ENCODE peak calls at places on chromosomes 5 and 9, in ten cellular contexts. M is A549; A is AG04450; H is AG04449; F is HepG2; Z is uterus; K is fibroblast of the aortic adventitia; Q is heart right ventricle; J is cardiac fibroblast; X is naive thymus-derived CD4-positive, alpha-beta T cell. P is an unnamed sample.
A peak's percentile ranks its signal among the peaks of the same experiment; 100 is the strongest.

GRCh38 chr9:115730845-115731244 is 422.7 kb upstream of the PAPPA start:
- DNase-seq in K (peak; percentile 18), M (no peak), Q (no peak), H (no peak), Z (no peak), J (peak; percentile 25), F (no peak), X (no peak), A (no peak), P (no peak)

GRCh38 chr9:26296910-26297309 is 595.7 kb downstream of the CAAP1 start:
- DNase-seq in F (no peak), M (no peak), A (no peak), X (no peak), Q (no peak), H (no peak), J (peak; percentile 66), K (peak; percentile 39), Z (no peak), P (no peak)

GRCh38 chr5:93681432-93681831 is 60.0 kb downstream of the POU5F2 start:
- DNase-seq in H (no peak), J (peak; percentile 28), Z (no peak), A (no peak), X (no peak), M (no peak), K (no peak), F (no peak), Q (no peak), P (no peak)

GRCh38 chr5:124342027-124342471 is 404.4 kb downstream of the ZNF608 start:
- DNase-seq in Q (no peak), F (no peak), Z (peak; percentile 36), A (no peak), M (no peak), X (no peak), J (peak; percentile 19), H (peak; percentile 23), K (peak; percentile 91), P (no peak)

GRCh38 chr5:120372899-120373298 is 91.2 kb upstream of the PRR16 start:
- DNase-seq in K (no peak), F (no peak), Z (no peak), M (no peak), X (no peak), H (no peak), J (peak; percentile 40), A (no peak), Q (no peak), P (no peak)

GRCh38 chr5:39114155-39114554 is 40.0 kb upstream of the RICTOR start:
- DNase-seq in X (no peak), F (no peak), J (no peak), Z (no peak), Q (no peak), H (no peak), K (no peak), A (no peak), M (no peak), P (no peak)

GRCh38 chr5:53253421-53253871 is 143.9 kb upstream of the MOCS2 start:
- DNase-seq in X (no peak), A (peak; percentile 61), Q (no peak), M (no peak), Z (no peak), J (peak; percentile 38), K (peak; percentile 90), F (no peak), H (peak; percentile 55), P (no peak)

GRCh38 chr5:128380324-128380723 is 157.7 kb downstream of the FBN2 start:
- DNase-seq in H (no peak), Z (no peak), F (no peak), Q (no peak), K (no peak), A (no peak), M (no peak), X (no peak), J (no peak), P (no peak)

GRCh38 chr9:38662763-38663593 is 42.6 kb upstream of the ANKRD18A start:
- DNase-seq in M (no peak), Z (no peak), H (no peak), Q (no peak), J (peak; percentile 39), A (no peak), K (peak; percentile 45), F (no peak), X (no peak), P (no peak)

GRCh38 chr9:83238871-83239624 is 176.1 kb upstream of the RASEF start:
- DNase-seq in J (peak; percentile 60), H (no peak), A (no peak), Z (no peak), X (no peak), Q (no peak), F (peak; percentile 25), M (no peak), K (peak; percentile 35), P (no peak)

GRCh38 chr5:141223112-141223783 is at the start of gene PCDHB14:
- DNase-seq in Q (no peak), M (no peak), K (peak; percentile 30), H (no peak), X (no peak), J (peak; percentile 39), A (no peak), F (peak; percentile 45), Z (no peak), P (no peak)

GRCh38 chr9:108074900-108075299 is 585.3 kb upstream of the KLF4 start:
- DNase-seq in K (no peak), M (no peak), A (no peak), X (no peak), F (no peak), Z (no peak), J (no peak), H (no peak), Q (no peak), P (no peak)

GRCh38 chr9:136110082-136111061 is 8.3 kb downstream of the TMEM250 start:
- DNase-seq in F (no peak), M (no peak), H (no peak), X (peak; percentile 29), J (no peak), Z (no peak), A (no peak), Q (peak; percentile 44), K (peak; percentile 23), P (no peak)
- H3K4me3 ChIP-seq in F (no peak overlapping the region), M (peak overlapping the region; percentile 35), H (peak overlapping the region; percentile 34), X (peak overlapping the region; percentile 69), J (peak overlapping the region; percentile 5), Z (peak overlapping the region; percentile 8), A (peak overlapping the region; percentile 36), Q (peak overlapping the region; percentile 51), K (peak overlapping the region; percentile 26), P (peak overlapping the region; percentile 10)

DNA sequence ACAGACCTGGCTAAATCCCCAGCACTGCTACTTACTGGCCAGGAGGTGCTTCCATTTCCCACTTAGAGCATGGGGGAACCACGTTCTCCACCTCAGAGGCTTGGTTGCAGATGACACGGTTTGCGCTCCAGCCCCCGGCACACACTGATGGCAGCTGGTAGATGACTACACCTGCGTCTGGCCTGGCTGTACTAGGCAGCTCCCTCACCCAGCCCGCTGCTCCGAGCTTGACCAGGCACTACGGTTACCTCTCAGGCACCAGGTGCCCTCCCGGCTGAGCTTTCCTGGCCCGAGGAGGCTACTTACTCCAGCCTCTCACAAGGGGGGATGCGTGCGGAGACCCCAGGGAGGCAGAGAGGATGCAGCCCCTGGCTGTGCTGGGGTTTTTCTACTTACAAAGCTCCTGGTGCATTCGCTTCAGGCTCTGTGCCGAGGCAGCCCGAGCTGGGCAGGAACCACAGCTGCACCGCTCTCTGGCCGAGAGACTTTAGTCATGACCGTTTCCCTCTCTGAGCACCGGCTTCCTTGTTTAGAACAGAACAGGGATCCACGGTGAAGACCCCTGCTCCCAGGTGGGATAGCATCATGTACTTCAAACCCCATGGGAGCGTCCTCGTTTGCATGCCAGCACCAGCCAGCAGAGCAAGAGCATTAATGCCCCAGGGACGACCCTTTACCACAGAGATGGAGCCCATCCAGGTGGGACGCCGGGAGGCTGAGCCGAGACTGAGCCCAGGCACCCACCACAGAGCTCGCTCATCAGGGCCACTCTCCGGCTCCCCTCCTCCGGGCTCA is 7.6 kb upstream of the GBGT1 start:
- DNase-seq in Z (no peak), K (no peak), X (no peak), Q (no peak), F (no peak), M (no peak), A (no peak), H (no peak), J (no peak), P (no peak)
- H3K4me3 ChIP-seq in Z (no peak overlapping the region), K (no peak overlapping the region), X (no peak overlapping the region), Q (no peak overlapping the region), F (no peak overlapping the region), M (no peak overlapping the region), A (no peak overlapping the region), H (no peak overlapping the region), J (no peak overlapping the region), P (no peak overlapping the region)

GRCh38 chr5:14337603-14338002 is 194.5 kb downstream of the TRIO start:
- DNase-seq in J (no peak), F (no peak), M (no peak), A (no peak), H (no peak), K (no peak), X (no peak), Q (no peak), Z (no peak), P (no peak)

GRCh38 chr5:14341571-14342225 is 198.6 kb downstream of the TRIO start:
- DNase-seq in Z (no peak), X (no peak), H (no peak), K (no peak), M (no peak), A (no peak), J (no peak), Q (no peak), F (no peak), P (no peak)

GRCh38 chr5:14343376-14343775 is 200.2 kb downstream of the TRIO start:
- DNase-seq in H (no peak), F (no peak), K (no peak), X (no peak), Q (no peak), M (no peak), A (no peak), Z (no peak), J (no peak), P (no peak)

GRCh38 chr5:14342306-14342705 is 199.2 kb downstream of the TRIO start:
- DNase-seq in Z (no peak), M (no peak), A (no peak), H (no peak), F (no peak), K (peak; percentile 13), J (peak; percentile 52), X (no peak), Q (no peak), P (no peak)

DNA sequence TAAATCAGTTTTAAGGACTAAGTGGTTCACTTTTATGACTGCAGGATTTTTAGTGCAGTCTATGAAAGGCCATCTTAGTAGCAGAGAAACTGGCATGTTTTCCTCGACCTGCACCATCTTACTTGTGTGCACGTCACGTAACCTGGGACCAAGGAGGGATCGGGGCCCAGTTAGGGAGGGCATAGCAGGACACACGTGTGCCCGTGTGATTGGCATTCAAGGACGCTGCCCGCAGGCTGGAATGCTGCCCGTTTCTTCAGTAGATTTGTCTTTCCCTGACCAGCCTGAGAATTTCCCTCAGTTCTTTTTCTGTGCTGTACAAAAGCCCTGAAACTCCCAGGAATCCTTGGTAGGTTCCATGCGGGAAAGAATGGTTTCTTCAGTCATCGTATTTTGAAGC is 196.3 kb downstream of the TRIO start:
- DNase-seq in K (no peak), F (no peak), M (no peak), Q (peak; percentile 31), Z (no peak), A (no peak), J (no peak), X (no peak), H (no peak), P (no peak)
- H3K4me3 ChIP-seq in K (no peak overlapping the region), F (no peak overlapping the region), M (no peak overlapping the region), Q (no peak overlapping the region), Z (no peak overlapping the region), A (no peak overlapping the region), J (no peak overlapping the region), X (no peak overlapping the region), H (no peak overlapping the region), P (no peak overlapping the region)

GRCh38 chr9:73761905-73762304 is 610.2 kb downstream of the ANXA1 start:
- DNase-seq in A (no peak), Q (no peak), K (no peak), H (no peak), M (no peak), J (no peak), Z (no peak), X (no peak), F (no peak), P (no peak)
- H3K4me3 ChIP-seq in A (no peak overlapping the region), Q (no peak overlapping the region), K (no peak overlapping the region), H (no peak overlapping the region), M (no peak overlapping the region), J (no peak overlapping the region), Z (no peak overlapping the region), X (no peak overlapping the region), F (no peak overlapping the region), P (no peak overlapping the region)

P was measured in kidney epithelial cell.